ENCODE peak calls at places on chromosomes 3 and 15, in five cellular contexts. One of them, this sample, is unnamed.

GRCh38 chr3:177385831-177386301 is 188.6 kb upstream of the TBL1XR1 start:
- DNase-seq in kidney: no peak
- DNase-seq in body of pancreas: no peak
- DNase-seq in WERI-Rb-1: no peak
- DNase-seq in heart left ventricle: no peak
- DNase-seq in this sample: no peak

GRCh38 chr3:195271859-195272243 is 892 bp upstream of the XXYLT1 start:
- DNase-seq in kidney: no peak
- DNase-seq in body of pancreas: no peak
- DNase-seq in WERI-Rb-1: no peak
- DNase-seq in heart left ventricle: no peak
- DNase-seq in this sample: no peak

GRCh38 chr15:83833569-83833968 is 179.6 kb downstream of the ADAMTSL3 start:
- DNase-seq in kidney: no peak
- DNase-seq in body of pancreas: no peak
- DNase-seq in WERI-Rb-1: no peak
- DNase-seq in heart left ventricle: no peak
- DNase-seq in this sample: no peak

GRCh38 chr3:64267774-64268604 is 42.7 kb upstream of the PRICKLE2 start:
- DNase-seq in kidney: peak; percentile 84
- DNase-seq in body of pancreas: peak; percentile 46
- DNase-seq in WERI-Rb-1: peak; percentile 74
- DNase-seq in heart left ventricle: peak; percentile 78
- DNase-seq in this sample: no peak

GRCh38 chr3:90033242-90033641 is 925.8 kb downstream of the EPHA3 start:
- DNase-seq in kidney: no peak
- DNase-seq in body of pancreas: no peak
- DNase-seq in WERI-Rb-1: no peak
- DNase-seq in heart left ventricle: no peak
- DNase-seq in this sample: no peak

GRCh38 chr3:184040010-184040409 is 8.5 kb downstream of the HTR3D start:
- DNase-seq in kidney: no peak
- DNase-seq in body of pancreas: peak; percentile 13
- DNase-seq in WERI-Rb-1: peak; percentile 72
- DNase-seq in heart left ventricle: no peak
- DNase-seq in this sample: no peak

GRCh38 chr15:85318048-85318731 is 62.2 kb upstream of the AKAP13 start:
- DNase-seq in kidney: no peak
- DNase-seq in body of pancreas: peak; percentile 28
- DNase-seq in WERI-Rb-1: no peak
- DNase-seq in heart left ventricle: peak; percentile 29
- DNase-seq in this sample: no peak

GRCh38 chr3:37729119-37729518 is 132.6 kb upstream of the CTDSPL start:
- DNase-seq in kidney: no peak
- DNase-seq in body of pancreas: no peak
- DNase-seq in WERI-Rb-1: no peak
- DNase-seq in heart left ventricle: no peak
- DNase-seq in this sample: no peak

GRCh38 chr3:38565339-38566214 is 69.4 kb downstream of the EXOG start:
- DNase-seq in kidney: peak; percentile 39
- DNase-seq in body of pancreas: no peak
- DNase-seq in WERI-Rb-1: no peak
- DNase-seq in heart left ventricle: no peak
- DNase-seq in this sample: peak; percentile 62

GRCh38 chr15:40354408-40355171 is 3.4 kb upstream of the DISP2 start:
- DNase-seq in kidney: no peak
- DNase-seq in body of pancreas: no peak
- DNase-seq in WERI-Rb-1: peak; percentile 85
- DNase-seq in heart left ventricle: peak; percentile 30
- DNase-seq in this sample: no peak

GRCh38 chr15:65828566-65828965 is 36.5 kb upstream of the DENND4A start:
- DNase-seq in kidney: no peak
- DNase-seq in body of pancreas: no peak
- DNase-seq in WERI-Rb-1: no peak
- DNase-seq in heart left ventricle: no peak
- DNase-seq in this sample: no peak

GRCh38 chr3:124702950-124703349 is 27.3 kb upstream of the UMPS start:
- DNase-seq in kidney: no peak
- DNase-seq in body of pancreas: no peak
- DNase-seq in WERI-Rb-1: no peak
- DNase-seq in heart left ventricle: no peak
- DNase-seq in this sample: no peak

GRCh38 chr3:30637310-30638227 is 31.2 kb downstream of the TGFBR2 start:
- DNase-seq in kidney: no peak
- DNase-seq in body of pancreas: no peak
- DNase-seq in WERI-Rb-1: no peak
- DNase-seq in heart left ventricle: no peak
- DNase-seq in this sample: no peak

GRCh38 chr3:30639937-30640336 is 33.5 kb downstream of the TGFBR2 start:
- DNase-seq in kidney: no peak
- DNase-seq in body of pancreas: no peak
- DNase-seq in WERI-Rb-1: no peak
- DNase-seq in heart left ventricle: no peak
- DNase-seq in this sample: no peak

GRCh38 chr3:30640856-30641255 is 34.5 kb downstream of the TGFBR2 start:
- DNase-seq in kidney: no peak
- DNase-seq in body of pancreas: no peak
- DNase-seq in WERI-Rb-1: no peak
- DNase-seq in heart left ventricle: no peak
- DNase-seq in this sample: no peak

GRCh38 chr3:30641612-30642251 is 35.3 kb downstream of the TGFBR2 start:
- DNase-seq in kidney: no peak
- DNase-seq in body of pancreas: no peak
- DNase-seq in WERI-Rb-1: no peak
- DNase-seq in heart left ventricle: no peak
- DNase-seq in this sample: no peak

DNA sequence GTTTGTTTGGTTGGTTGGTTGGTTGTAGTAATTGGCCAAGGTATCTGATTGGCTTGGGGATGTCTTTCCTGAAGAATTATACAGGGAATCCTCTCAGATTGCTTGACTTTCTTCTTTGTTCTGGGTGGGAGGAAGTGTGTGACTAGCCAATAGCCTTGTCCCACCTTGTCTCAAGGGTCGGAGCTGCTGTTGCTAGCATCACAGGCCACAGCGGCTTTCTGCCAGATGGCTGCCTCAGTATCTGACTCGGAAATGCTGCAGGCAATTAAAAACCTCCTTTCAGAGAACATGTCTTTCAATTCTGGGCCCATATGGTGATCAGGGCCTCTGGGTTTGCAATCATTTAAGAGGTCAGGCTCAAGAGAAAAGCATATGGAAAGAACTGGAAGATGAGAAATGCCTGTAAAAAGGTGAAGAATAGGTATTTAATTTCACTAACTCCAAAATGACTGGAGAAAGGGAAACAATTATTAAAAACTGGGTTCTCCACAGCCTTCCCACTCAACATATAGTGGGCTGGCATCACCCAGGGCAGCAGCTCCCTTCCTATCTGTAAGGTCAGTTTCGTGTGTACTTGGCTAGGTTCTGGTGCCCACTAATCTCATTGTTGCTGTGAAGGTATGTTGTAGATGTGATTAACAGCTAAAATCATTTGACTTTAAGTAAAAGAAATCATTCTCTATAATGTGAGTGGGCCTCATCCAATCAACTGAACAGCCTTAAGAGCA is 32.4 kb downstream of the TGFBR2 start:
- DNase-seq in kidney: no peak
- DNase-seq in body of pancreas: no peak
- DNase-seq in WERI-Rb-1: peak; percentile 22
- DNase-seq in heart left ventricle: peak; percentile 78
- DNase-seq in this sample: no peak
- TF ChIP-seq CTCF in kidney: no peak
- TF ChIP-seq CTCF in body of pancreas: no peak
- TF ChIP-seq CTCF in WERI-Rb-1: no peak
- TF ChIP-seq CTCF in heart left ventricle: no peak
- TF ChIP-seq CTCF in this sample: no peak

GRCh38 chr3:3196148-3196861 is 16.8 kb upstream of the CRBN start:
- DNase-seq in kidney: no peak
- DNase-seq in body of pancreas: no peak
- DNase-seq in WERI-Rb-1: peak; percentile 37
- DNase-seq in heart left ventricle: no peak
- DNase-seq in this sample: no peak
- TF ChIP-seq CTCF in kidney: peak; percentile 28
- TF ChIP-seq CTCF in body of pancreas: peak; percentile 44
- TF ChIP-seq CTCF in WERI-Rb-1: peak; percentile 72
- TF ChIP-seq CTCF in heart left ventricle: peak; percentile 31
- TF ChIP-seq CTCF in this sample: peak; percentile 81

GRCh38 chr3:108345492-108346205 is 49.3 kb downstream of the HHLA2 start:
- DNase-seq in kidney: no peak
- DNase-seq in body of pancreas: peak; percentile 91
- DNase-seq in WERI-Rb-1: no peak
- DNase-seq in heart left ventricle: no peak
- DNase-seq in this sample: no peak
- TF ChIP-seq CTCF in kidney: no peak
- TF ChIP-seq CTCF in body of pancreas: peak; percentile 17
- TF ChIP-seq CTCF in WERI-Rb-1: no peak
- TF ChIP-seq CTCF in heart left ventricle: no peak
- TF ChIP-seq CTCF in this sample: no peak

GRCh38 chr15:61702224-61703120 is 357.8 kb downstream of the VPS13C start:
- DNase-seq in kidney: no peak
- DNase-seq in body of pancreas: no peak
- DNase-seq in WERI-Rb-1: no peak
- DNase-seq in heart left ventricle: no peak
- DNase-seq in this sample: no peak
- TF ChIP-seq CTCF in kidney: no peak
- TF ChIP-seq CTCF in body of pancreas: peak; percentile 12
- TF ChIP-seq CTCF in WERI-Rb-1: peak; percentile 47
- TF ChIP-seq CTCF in heart left ventricle: no peak
- TF ChIP-seq CTCF in this sample: no peak

DNA sequence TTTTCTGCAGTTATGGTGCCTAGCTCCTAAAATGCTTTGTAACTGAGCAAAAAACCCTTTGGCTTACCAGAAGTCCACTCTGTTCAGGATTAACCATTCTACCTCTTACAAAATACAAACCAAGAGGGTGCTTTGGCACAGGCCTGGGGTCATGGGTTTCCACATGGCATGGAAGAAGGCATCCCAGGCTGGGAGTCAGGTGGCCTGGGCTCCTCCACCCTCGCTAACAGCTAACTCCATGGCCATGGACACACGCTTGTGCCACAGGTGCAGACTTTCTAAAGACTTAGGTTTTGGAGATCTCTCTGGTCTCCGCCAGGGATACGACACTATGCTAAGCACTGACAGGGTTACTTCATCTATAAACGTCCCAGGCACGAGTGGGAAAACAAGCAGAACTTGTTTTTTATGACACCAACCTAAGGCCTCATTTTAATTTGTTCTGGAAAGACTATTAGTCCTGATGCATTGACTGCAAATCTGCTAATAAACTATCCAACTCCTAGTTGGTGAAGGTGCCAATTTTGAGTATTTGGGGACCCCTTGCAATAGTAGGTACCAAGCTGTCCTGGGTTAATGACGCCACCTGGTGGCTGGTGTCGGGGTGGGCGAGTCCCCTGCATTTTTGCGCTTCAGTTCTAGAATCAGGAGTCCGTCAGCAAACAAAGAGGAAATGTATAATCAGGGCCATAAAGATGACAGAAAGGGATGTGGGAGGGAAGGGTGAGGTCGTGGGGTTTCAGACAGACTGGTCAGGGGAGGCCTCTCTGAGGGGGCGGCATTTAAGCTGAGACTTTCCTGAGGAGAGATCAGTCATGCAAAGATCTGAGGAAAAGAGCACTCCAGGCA is 10.3 kb upstream of the ALDH1A3 start:
- DNase-seq in kidney: no peak
- DNase-seq in body of pancreas: no peak
- DNase-seq in WERI-Rb-1: peak; percentile 52
- DNase-seq in heart left ventricle: no peak
- DNase-seq in this sample: no peak
- TF ChIP-seq CTCF in kidney: no peak
- TF ChIP-seq CTCF in body of pancreas: no peak
- TF ChIP-seq CTCF in WERI-Rb-1: peak; percentile 72
- TF ChIP-seq CTCF in heart left ventricle: no peak
- TF ChIP-seq CTCF in this sample: peak; percentile 72

GRCh38 chr15:78950906-78951840 is 6.3 kb upstream of the CTSH start:
- DNase-seq in kidney: no peak
- DNase-seq in body of pancreas: no peak
- DNase-seq in WERI-Rb-1: peak; percentile 53
- DNase-seq in heart left ventricle: no peak
- DNase-seq in this sample: no peak
- TF ChIP-seq CTCF in kidney: no peak
- TF ChIP-seq CTCF in body of pancreas: peak; percentile 40
- TF ChIP-seq CTCF in WERI-Rb-1: peak; percentile 56
- TF ChIP-seq CTCF in heart left ventricle: peak; percentile 18
- TF ChIP-seq CTCF in this sample: peak; percentile 26